ENCODE peak calls at places on chromosomes 13 and 19, in eight cellular contexts. Y, J, C, N, V, T, O and Z are unnamed samples.

GRCh38 chr19:57269515-57270250 is 10.6 kb upstream of the ZNF460 start:
- DNase-seq in Y (no peak), J (peak), C (no peak), N (peak), V (peak), T (no peak), O (no peak), Z (peak)

GRCh38 chr19:39416152-39416551 is 3.7 kb downstream of the PLEKHG2 start:
- DNase-seq in Y (no peak), J (no peak), C (no peak), N (no peak), V (no peak), T (no peak), O (no peak), Z (no peak)

GRCh38 chr13:64158910-64159309 is 2743.3 kb upstream of the PCDH20 start:
- DNase-seq in Y (no peak), J (no peak), C (no peak), N (peak), V (peak), T (no peak), O (no peak), Z (peak)

GRCh38 chr19:15636026-15636425 is 4.7 kb upstream of the CYP4F3 start:
- DNase-seq in Y (no peak), J (no peak), C (peak), N (no peak), V (no peak), T (no peak), O (no peak), Z (no peak)

GRCh38 chr13:48873081-48873480 is 102.6 kb upstream of the FNDC3A start:
- DNase-seq in Y (no peak), J (no peak), C (no peak), N (no peak), V (no peak), T (no peak), O (no peak), Z (no peak)

GRCh38 chr19:13014101-13014920 is 19.0 kb downstream of the NFIX start:
- DNase-seq in Y (no peak), J (no peak), C (peak), N (no peak), V (no peak), T (peak), O (no peak), Z (no peak)

GRCh38 chr13:42354246-42355117 is 82.5 kb downstream of the AKAP11 start:
- DNase-seq in Y (no peak), J (no peak), C (no peak), N (peak), V (peak), T (no peak), O (no peak), Z (no peak)

GRCh38 chr13:109707044-109707794 is 79.2 kb downstream of the IRS2 start:
- DNase-seq in Y (no peak), J (no peak), C (no peak), N (no peak), V (no peak), T (no peak), O (no peak), Z (peak)

GRCh38 chr13:72726721-72727416 is 560 bp downstream of the MZT1 start:
- DNase-seq in Y (peak), J (no peak), C (peak), N (no peak), V (no peak), T (no peak), O (peak), Z (no peak)

GRCh38 chr13:72458701-72459100 is 268.7 kb downstream of the MZT1 start:
- DNase-seq in Y (no peak), J (no peak), C (no peak), N (no peak), V (peak), T (no peak), O (no peak), Z (peak)

GRCh38 chr19:38031423-38031770 is 124.4 kb downstream of the SIPA1L3 start:
- DNase-seq in Y (no peak), J (no peak), C (no peak), N (no peak), V (no peak), T (no peak), O (no peak), Z (no peak)

GRCh38 chr13:62014299-62014698 is 598.6 kb upstream of the PCDH20 start:
- DNase-seq in Y (no peak), J (no peak), C (no peak), N (no peak), V (no peak), T (no peak), O (no peak), Z (no peak)

GRCh38 chr13:109361562-109361961 is 424.8 kb downstream of the IRS2 start:
- DNase-seq in Y (no peak), J (no peak), C (no peak), N (no peak), V (no peak), T (no peak), O (no peak), Z (no peak)

GRCh38 chr19:16213076-16213475 is 15.4 kb downstream of the AP1M1 start:
- DNase-seq in Y (no peak), J (peak), C (no peak), N (no peak), V (no peak), T (no peak), O (no peak), Z (no peak)

GRCh38 chr13:79581870-79582315 is 100.9 kb downstream of the NDFIP2 start:
- DNase-seq in Y (peak), J (peak), C (peak), N (no peak), V (peak), T (no peak), O (no peak), Z (peak)

GRCh38 chr13:110626510-110626909 is 11.2 kb downstream of the NAXD start:
- DNase-seq in Y (no peak), J (no peak), C (no peak), N (no peak), V (no peak), T (no peak), O (no peak), Z (no peak)

GRCh38 chr13:23674795-23675640 is 104.8 kb downstream of the TNFRSF19 start:
- DNase-seq in Y (no peak), J (peak), C (no peak), N (peak), V (peak), T (no peak), O (no peak), Z (peak)

GRCh38 chr19:55440411-55441105 is 2.5 kb downstream of the SHISA7 start:
- DNase-seq in Y (no peak), J (no peak), C (no peak), N (no peak), V (no peak), T (no peak), O (no peak), Z (no peak)

GRCh38 chr19:10120538-10121198 is 969 bp upstream of the EIF3G start:
- DNase-seq in Y (no peak), J (peak), C (no peak), N (peak), V (peak), T (no peak), O (no peak), Z (peak)

GRCh38 chr19:17391371-17392151 is 2.4 kb downstream of the CCDC194 start:
- DNase-seq in Y (no peak), J (no peak), C (no peak), N (no peak), V (no peak), T (no peak), O (no peak), Z (no peak)